ENCODE peak calls at places on chromosomes 2 and 18, in seven cellular contexts. W, O, I, J, D, X and G are unnamed samples.

GRCh38 chr2:119197529-119198266 is 25.9 kb upstream of the STEAP3 start:
- DNase-seq in W (no peak), O (no peak), I (peak; percentile 22), J (no peak), D (no peak), X (no peak), G (no peak)

GRCh38 chr2:200100027-200100426 is 144.6 kb downstream of the MAIP1 start:
- DNase-seq in W (no peak), O (no peak), I (no peak), J (no peak), D (no peak), X (no peak), G (no peak)

GRCh38 chr2:120858361-120858760 is 122.7 kb downstream of the GLI2 start:
- DNase-seq in W (no peak), O (no peak), I (no peak), J (no peak), D (no peak), X (peak; percentile 29), G (no peak)

GRCh38 chr18:51813740-51814139 is 526.3 kb upstream of the DCC start:
- DNase-seq in W (no peak), O (no peak), I (no peak), J (no peak), D (no peak), X (no peak), G (no peak)

GRCh38 chr2:83042053-83042452 is 1417.0 kb downstream of the SUCLG1 start:
- DNase-seq in W (no peak), O (no peak), I (no peak), J (no peak), D (no peak), X (no peak), G (no peak)

GRCh38 chr2:216064014-216064630 is 17.5 kb downstream of the PECR start:
- DNase-seq in W (no peak), O (no peak), I (peak; percentile 43), J (peak; percentile 5), D (no peak), X (no peak), G (no peak)

GRCh38 chr18:48887905-48888531 is 62.7 kb downstream of the SMAD7 start:
- DNase-seq in W (peak; percentile 31), O (no peak), I (no peak), J (no peak), D (no peak), X (peak; percentile 24), G (no peak)

GRCh38 chr2:234802071-234802844 is 149.6 kb upstream of the SH3BP4 start:
- DNase-seq in W (no peak), O (no peak), I (no peak), J (no peak), D (no peak), X (no peak), G (no peak)

GRCh38 chr2:96865654-96866053 is 4.2 kb downstream of the SEMA4C start:
- DNase-seq in W (no peak), O (no peak), I (no peak), J (no peak), D (no peak), X (no peak), G (no peak)

GRCh38 chr18:22765889-22766288 is 167.2 kb upstream of the RBBP8 start:
- DNase-seq in W (no peak), O (no peak), I (no peak), J (peak; percentile 17), D (no peak), X (no peak), G (no peak)

GRCh38 chr2:60512063-60512622 is 41.3 kb downstream of the BCL11A start:
- DNase-seq in W (peak; percentile 25), O (no peak), I (no peak), J (no peak), D (no peak), X (no peak), G (no peak)

GRCh38 chr18:33277431-33277830 is 163.1 kb downstream of the CCDC178 start:
- DNase-seq in W (no peak), O (no peak), I (no peak), J (no peak), D (no peak), X (no peak), G (no peak)

GRCh38 chr2:64210816-64211215 is 66.6 kb upstream of the PELI1 start:
- DNase-seq in W (no peak), O (no peak), I (no peak), J (no peak), D (no peak), X (no peak), G (no peak)

GRCh38 chr2:28802975-28803429 is 7.6 kb upstream of the SPDYA start:
- DNase-seq in W (no peak), O (no peak), I (peak; percentile 81), J (no peak), D (no peak), X (no peak), G (no peak)

GRCh38 chr2:74332550-74333174 is 10.6 kb downstream of the SLC4A5 start:
- DNase-seq in W (no peak), O (no peak), I (no peak), J (no peak), D (no peak), X (no peak), G (no peak)

GRCh38 chr2:231222318-231223000 is 24.0 kb downstream of the ARMC9 start:
- DNase-seq in W (no peak), O (no peak), I (peak; percentile 88), J (no peak), D (no peak), X (no peak), G (no peak)

GRCh38 chr2:30488012-30488659 is 41.1 kb downstream of the LCLAT1 start:
- DNase-seq in W (no peak), O (no peak), I (peak; percentile 47), J (no peak), D (no peak), X (no peak), G (no peak)

DNA sequence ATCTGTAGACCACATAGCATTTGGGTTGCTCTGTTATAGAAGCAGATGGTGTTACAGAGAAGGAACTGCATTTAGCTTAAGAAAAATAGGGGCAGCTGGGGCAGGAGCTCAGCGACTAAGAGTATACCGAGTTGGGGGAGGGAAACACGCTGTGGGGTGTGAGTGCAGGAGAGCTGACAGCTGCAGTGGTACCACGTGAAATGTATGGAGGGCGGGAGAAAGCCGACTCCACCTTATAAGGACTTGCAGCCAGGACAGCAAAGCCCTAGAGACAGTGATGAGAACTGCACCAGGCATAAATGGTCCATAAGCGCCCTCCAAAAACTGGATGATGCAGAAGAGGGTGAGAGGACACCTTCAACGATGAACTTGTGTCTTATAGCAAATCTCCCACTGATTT is 237.6 kb downstream of the PRKCE start:
- DNase-seq in W (peak; percentile 47), O (no peak), I (peak; percentile 52), J (peak; percentile 88), D (peak; percentile 73), X (no peak), G (peak; percentile 65)
- TF ChIP-seq CTCF in W (peak; percentile 40), O (no peak), I (peak; percentile 6), J (no peak), D (peak; percentile 39), X (no peak), G (peak; percentile 59)

DNA sequence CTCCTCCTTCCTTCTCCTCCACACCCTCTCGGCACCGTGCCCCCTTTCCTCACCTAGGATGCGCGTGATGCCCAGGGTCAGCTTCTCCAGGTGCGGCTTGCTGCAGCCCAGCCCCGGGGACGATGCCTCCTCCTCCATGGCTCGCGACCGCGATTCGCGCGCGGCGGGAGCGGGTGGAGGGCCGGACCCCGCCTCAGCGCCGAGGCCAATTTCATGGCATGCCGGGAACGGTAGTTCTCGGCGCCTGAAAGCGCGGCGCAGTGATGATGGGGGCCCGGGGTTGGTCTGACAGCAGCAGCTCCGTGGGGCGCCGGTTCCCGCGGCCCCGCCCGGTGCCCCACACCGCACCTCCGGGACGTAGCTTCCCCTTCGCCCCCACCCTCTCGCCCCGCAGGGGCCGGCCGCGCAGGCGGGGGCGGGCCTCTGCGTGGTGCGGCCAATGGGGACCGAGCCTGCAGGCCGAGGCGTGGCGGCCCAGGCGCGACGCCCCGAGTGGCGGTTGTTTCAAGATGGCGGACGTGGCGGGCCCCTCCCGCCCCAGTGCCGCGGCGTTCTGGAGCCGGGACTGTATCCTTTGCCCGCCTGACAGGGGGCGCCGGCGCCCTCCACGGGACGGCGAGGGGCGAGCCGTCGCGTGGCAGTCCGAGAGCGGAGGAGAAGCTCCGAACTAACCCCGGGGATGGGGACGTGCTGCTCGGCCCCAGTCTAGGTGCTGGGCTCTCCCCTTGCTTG is at the start of the genes KIAA1328 and TPGS2:
- DNase-seq in W (peak; percentile 87), O (peak; percentile 93), I (peak; percentile 81), J (peak; percentile 92), D (peak; percentile 87), X (peak; percentile 93), G (peak; percentile 86)
- TF ChIP-seq CTCF in W (peak; percentile 80), O (peak; percentile 64), I (peak; percentile 55), J (peak; percentile 45), D (peak; percentile 38), X (peak; percentile 36), G (peak; percentile 34)

DNA sequence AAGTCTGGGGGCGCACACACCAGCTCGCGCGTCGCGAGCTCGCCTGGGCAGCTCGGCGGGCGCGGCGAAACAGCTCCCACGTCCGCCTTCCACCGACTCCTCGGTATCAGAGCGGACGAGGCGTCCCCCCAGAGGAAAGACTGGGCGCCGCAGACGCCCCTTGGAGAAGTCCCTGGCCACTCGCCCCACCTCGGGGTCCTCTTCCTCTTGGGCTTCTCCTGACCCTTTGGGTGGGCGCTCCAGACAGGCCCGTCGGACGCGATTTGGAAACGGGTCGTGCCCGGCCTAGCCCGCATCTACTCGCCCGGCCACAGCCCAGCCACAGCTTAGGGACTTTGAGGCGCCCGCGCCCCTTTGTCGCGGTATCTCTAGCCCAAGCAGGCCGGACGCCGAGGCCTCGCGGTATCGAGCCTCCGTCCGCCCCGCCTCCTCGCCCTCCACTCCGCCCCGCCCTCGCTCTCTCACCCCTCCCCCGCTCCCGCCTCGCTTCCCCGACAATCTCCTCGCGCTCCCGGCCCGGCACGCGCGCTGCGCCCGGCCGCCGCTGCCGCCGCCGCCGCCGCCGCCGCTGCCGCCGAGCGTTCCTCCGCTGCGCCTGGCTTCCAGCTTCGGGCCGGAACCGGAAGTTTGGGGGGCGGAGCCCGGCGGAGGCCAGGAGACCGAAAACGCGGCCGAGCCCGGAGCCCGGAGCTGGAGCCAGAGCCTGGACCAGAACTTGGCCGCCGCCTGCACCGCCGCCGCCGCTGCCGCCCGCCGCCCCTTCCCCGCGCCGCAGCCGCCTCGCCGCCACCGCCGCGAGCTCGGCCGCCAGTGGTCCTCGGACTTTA is 752 bp upstream of the ACVR2A start:
- DNase-seq in W (peak; percentile 92), O (peak; percentile 94), I (peak; percentile 85), J (peak; percentile 96), D (peak; percentile 94), X (peak; percentile 96), G (peak; percentile 98)
- TF ChIP-seq CTCF in W (peak; percentile 30), O (no peak), I (peak; percentile 22), J (peak; percentile 13), D (peak; percentile 39), X (peak; percentile 37), G (no peak)

GRCh38 chr2:79855264-79856006 is 342.6 kb downstream of the CTNNA2 start:
- DNase-seq in W (peak; percentile 61), O (no peak), I (peak; percentile 7), J (peak; percentile 49), D (peak; percentile 60), X (peak; percentile 51), G (peak; percentile 23)
- TF ChIP-seq CTCF in W (peak; percentile 79), O (no peak), I (peak; percentile 53), J (no peak), D (peak; percentile 50), X (peak; percentile 46), G (no peak)